ENCODE peak calls at places on chromosomes 6 and 20, in nine cellular contexts. One of them, this sample, is unnamed.

GRCh38 chr20:20734475-20734948 is 22.1 kb upstream of the RALGAPA2 start:
- DNase-seq in NCI-H1092 treated with DMSO at 0.1 percent for 48 hours: peak
- DNase-seq in NCI-H1694: no peak
- DNase-seq in Caki2: no peak
- DNase-seq in anterior cingulate cortex: no peak
- DNase-seq in AG09309: no peak
- DNase-seq in KBM-7: peak
- DNase-seq in nephron progenitor cell: no peak
- DNase-seq in NCI-H345: no peak
- DNase-seq in this sample: no peak

GRCh38 chr20:44692932-44693476 is 22.2 kb upstream of the CCN5 start:
- DNase-seq in Caki2: peak
- DNase-seq in nephron progenitor cell: no peak
- DNase-seq in AG09309: peak
- DNase-seq in KBM-7: no peak
- DNase-seq in NCI-H345: no peak
- DNase-seq in NCI-H1694: no peak
- DNase-seq in NCI-H1092 treated with DMSO at 0.1 percent for 48 hours: no peak
- DNase-seq in anterior cingulate cortex: no peak
- DNase-seq in this sample: no peak

GRCh38 chr6:131250121-131250520 is 114.9 kb downstream of the AKAP7 start:
- DNase-seq in NCI-H1694: no peak
- DNase-seq in NCI-H345: no peak
- DNase-seq in NCI-H1092 treated with DMSO at 0.1 percent for 48 hours: no peak
- DNase-seq in KBM-7: peak
- DNase-seq in nephron progenitor cell: peak
- DNase-seq in Caki2: peak
- DNase-seq in anterior cingulate cortex: peak
- DNase-seq in AG09309: peak
- DNase-seq in this sample: peak

GRCh38 chr6:12051861-12052368 is 39.8 kb downstream of the HIVEP1 start:
- DNase-seq in NCI-H1694: no peak
- DNase-seq in nephron progenitor cell: no peak
- DNase-seq in AG09309: peak
- DNase-seq in Caki2: no peak
- DNase-seq in anterior cingulate cortex: no peak
- DNase-seq in KBM-7: no peak
- DNase-seq in NCI-H1092 treated with DMSO at 0.1 percent for 48 hours: no peak
- DNase-seq in NCI-H345: no peak
- DNase-seq in this sample: no peak

GRCh38 chr20:16004108-16004854 is 569.0 kb downstream of the KIF16B start:
- DNase-seq in nephron progenitor cell: no peak
- DNase-seq in Caki2: no peak
- DNase-seq in KBM-7: no peak
- DNase-seq in NCI-H345: no peak
- DNase-seq in NCI-H1092 treated with DMSO at 0.1 percent for 48 hours: no peak
- DNase-seq in NCI-H1694: no peak
- DNase-seq in anterior cingulate cortex: no peak
- DNase-seq in AG09309: no peak
- DNase-seq in this sample: no peak

GRCh38 chr6:29071831-29072723 is 15.0 kb downstream of the OR2B3 start:
- DNase-seq in nephron progenitor cell: peak
- DNase-seq in NCI-H345: no peak
- DNase-seq in NCI-H1092 treated with DMSO at 0.1 percent for 48 hours: no peak
- DNase-seq in NCI-H1694: no peak
- DNase-seq in AG09309: no peak
- DNase-seq in Caki2: peak
- DNase-seq in KBM-7: peak
- DNase-seq in anterior cingulate cortex: no peak
- DNase-seq in this sample: peak

GRCh38 chr6:29633532-29633901 is 534 bp upstream of the GABBR1 start:
- DNase-seq in nephron progenitor cell: no peak
- DNase-seq in Caki2: no peak
- DNase-seq in NCI-H1092 treated with DMSO at 0.1 percent for 48 hours: no peak
- DNase-seq in AG09309: no peak
- DNase-seq in NCI-H345: peak
- DNase-seq in KBM-7: no peak
- DNase-seq in anterior cingulate cortex: no peak
- DNase-seq in NCI-H1694: no peak
- DNase-seq in this sample: no peak

GRCh38 chr20:37437676-37438075 is 83.4 kb upstream of the NNAT start:
- DNase-seq in NCI-H1092 treated with DMSO at 0.1 percent for 48 hours: no peak
- DNase-seq in anterior cingulate cortex: no peak
- DNase-seq in NCI-H1694: no peak
- DNase-seq in nephron progenitor cell: no peak
- DNase-seq in KBM-7: no peak
- DNase-seq in AG09309: no peak
- DNase-seq in Caki2: no peak
- DNase-seq in NCI-H345: no peak
- DNase-seq in this sample: no peak

GRCh38 chr6:118787746-118788419 is 106.1 kb upstream of the ASF1A start:
- DNase-seq in NCI-H345: no peak
- DNase-seq in Caki2: no peak
- DNase-seq in nephron progenitor cell: no peak
- DNase-seq in AG09309: no peak
- DNase-seq in anterior cingulate cortex: no peak
- DNase-seq in NCI-H1092 treated with DMSO at 0.1 percent for 48 hours: no peak
- DNase-seq in KBM-7: peak
- DNase-seq in NCI-H1694: no peak
- DNase-seq in this sample: no peak

This sample was measured in HFF-Myc.